ENCODE peak calls at places on chromosomes 4 and X, in five cellular contexts. Z is kidney epithelial cell; V is amygdala; P is globus pallidus; I is activated CD8-positive, alpha-beta T cell treated with anti-CD3 and anti-CD28 coated beads, Interleukin-2, amount 10 ng/mL, durations not matched to agents 7 days and 5 days. Y is an unnamed sample.

GRCh38 chrX:45771560-45772340 is 571.1 kb upstream of the DIPK2B start:
- DNase-seq in Z (no peak), V (no peak), P (no peak), I (peak), Y (no peak)

GRCh38 chr4:101205878-101206277 is 141.4 kb downstream of the PPP3CA start:
- DNase-seq in Z (no peak), V (no peak), P (no peak), I (peak), Y (no peak)

GRCh38 chrX:136584545-136584944 is 52.5 kb downstream of the VGLL1 start:
- DNase-seq in Z (no peak), V (no peak), P (no peak), I (no peak), Y (no peak)

GRCh38 chrX:13059269-13059668 is 14.8 kb upstream of the FAM9C start:
- DNase-seq in Z (no peak), V (no peak), P (no peak), I (no peak), Y (no peak)

GRCh38 chrX:48957477-48957826 is at the start of gene OTUD5:
- DNase-seq in Z (no peak), V (peak), P (no peak), I (peak), Y (peak)

GRCh38 chrX:119008122-119008744 is 33.8 kb downstream of the LONRF3 start:
- DNase-seq in Z (no peak), V (no peak), P (no peak), I (peak), Y (no peak)

GRCh38 chr4:83890231-83890630 is 354.3 kb downstream of the GPAT3 start:
- DNase-seq in Z (peak), V (no peak), P (no peak), I (no peak), Y (no peak)

GRCh38 chrX:68409154-68409553 is 24.1 kb downstream of the OPHN1 start:
- DNase-seq in Z (no peak), V (no peak), P (no peak), I (no peak), Y (no peak)

GRCh38 chr4:145820407-145820806 is 118.2 kb downstream of the ZNF827 start:
- DNase-seq in Z (no peak), V (no peak), P (no peak), I (no peak), Y (no peak)

GRCh38 chr4:105996845-105997244 is 101.6 kb downstream of the NPNT start:
- DNase-seq in Z (no peak), V (no peak), P (no peak), I (no peak), Y (no peak)

GRCh38 chr4:60389636-60390035 is 810.5 kb upstream of the ADGRL3 start:
- DNase-seq in Z (no peak), V (no peak), P (no peak), I (no peak), Y (no peak)

GRCh38 chrX:100410083-100410590 is at the start of gene PCDH19:
- DNase-seq in Z (peak), V (peak), P (peak), I (no peak), Y (peak)

GRCh38 chrX:40580537-40581332 is at the start of gene ATP6AP2:
- DNase-seq in Z (peak), V (peak), P (peak), I (peak), Y (peak)

GRCh38 chr4:40473578-40474388 is 138.7 kb downstream of the CHRNA9 start:
- DNase-seq in Z (peak), V (no peak), P (no peak), I (no peak), Y (no peak)

GRCh38 chr4:40750461-40751258 is 905 bp downstream of the NSUN7 start:
- DNase-seq in Z (no peak), V (no peak), P (no peak), I (no peak), Y (no peak)

GRCh38 chrX:75295641-75296040 is 21.8 kb downstream of the UPRT start:
- DNase-seq in Z (no peak), V (no peak), P (no peak), I (no peak), Y (no peak)

GRCh38 chr4:83851261-83852084 is 315.6 kb downstream of the GPAT3 start:
- DNase-seq in Z (peak), V (no peak), P (no peak), I (no peak), Y (no peak)

GRCh38 chr4:37421614-37422013 is 177.1 kb downstream of the NWD2 start:
- DNase-seq in Z (no peak), V (no peak), P (no peak), I (no peak), Y (no peak)

GRCh38 chr4:9832640-9833039 is 51.2 kb downstream of the DRD5 start:
- DNase-seq in Z (no peak), V (no peak), P (no peak), I (no peak), Y (no peak)

GRCh38 chrX:17266171-17266570 is 108.8 kb upstream of the NHS start:
- DNase-seq in Z (no peak), V (no peak), P (no peak), I (no peak), Y (no peak)

GRCh38 chr4:1508161-1509160 is 102.2 kb upstream of the NKX1-1 start:
- DNase-seq in Z (no peak), V (no peak), P (no peak), I (no peak), Y (no peak)

GRCh38 chrX:129540068-129540653 is at the start of gene OCRL:
- DNase-seq in Z (no peak), V (peak), P (peak), I (peak), Y (peak)

GRCh38 chr4:139015948-139016451 is 419 bp downstream of the NOCT start:
- DNase-seq in Z (no peak), V (peak), P (no peak), I (peak), Y (no peak)

GRCh38 chr4:183266386-183266785 is 53.7 kb downstream of the CLDN22 start:
- DNase-seq in Z (no peak), V (no peak), P (no peak), I (no peak), Y (no peak)

GRCh38 chrX:132023896-132024386 is 839 bp downstream of the STK26 start:
- DNase-seq in Z (no peak), V (no peak), P (no peak), I (peak), Y (no peak)

GRCh38 chrX:129996120-129996519 is 13.7 kb downstream of the BCORL1 start:
- DNase-seq in Z (no peak), V (no peak), P (no peak), I (no peak), Y (no peak)

GRCh38 chr4:7026107-7026506 is 17.1 kb upstream of the TADA2B start:
- DNase-seq in Z (no peak), V (no peak), P (no peak), I (no peak), Y (no peak)

Y was measured in NCI-H1930.